ENCODE peak calls at places on chromosomes 6 and 20, in four cellular contexts. Q, I, G and Z are unnamed samples. For H3K4me1, the result is how much of the 10 kb centered on the place peaks cover.

GRCh38 chr20:38286586-38287502 is 17.1 kb upstream of the BPI start:
- DNase-seq in Q (no peak), I (no peak), G (no peak), Z (no peak)

GRCh38 chr20:48797275-48797825 is 30.4 kb downstream of the PREX1 start:
- DNase-seq in Q (no peak), G (no peak), I (no peak), Z (peak)

GRCh38 chr6:137776786-137777185 is 90.3 kb upstream of the TNFAIP3 start:
- DNase-seq in G (no peak), Q (no peak), I (no peak), Z (no peak)

GRCh38 chr6:106509420-106510089 is 119.7 kb downstream of the RTN4IP1 start:
- DNase-seq in Q (no peak), I (no peak), G (peak), Z (no peak)

GRCh38 chr6:62891065-62891647 is 320.1 kb upstream of the FKBP1C start:
- DNase-seq in G (peak), Q (peak), I (no peak), Z (no peak)

GRCh38 chr6:47633141-47633540 is 65.2 kb upstream of the ADGRF4 start:
- DNase-seq in G (no peak), I (no peak), Q (no peak), Z (no peak)

GRCh38 chr6:30826961-30827342 is 57.4 kb upstream of the DDR1 start:
- DNase-seq in G (no peak), Q (no peak), I (no peak), Z (no peak)

GRCh38 chr6:104566411-104566810 is 293.3 kb downstream of the HACE1 start:
- DNase-seq in G (no peak), Q (no peak), I (no peak), Z (no peak)

GRCh38 chr20:33162753-33163152 is 5.2 kb upstream of the BPIFA2 start:
- DNase-seq in I (no peak), Q (no peak), G (peak), Z (no peak)

GRCh38 chr6:12404651-12405050 is 114.5 kb downstream of the EDN1 start:
- DNase-seq in I (no peak), Q (no peak), G (no peak), Z (no peak)

GRCh38 chr6:144216668-144217218 is 66.4 kb downstream of the STX11 start:
- DNase-seq in Q (no peak), G (peak), I (peak), Z (no peak)

GRCh38 chr6:27176096-27176495 is 71.4 kb upstream of the PRSS16 start:
- DNase-seq in G (no peak), Q (no peak), I (no peak), Z (no peak)

GRCh38 chr6:10518461-10519216 is 2.5 kb upstream of the GCNT2 start:
- DNase-seq in Q (no peak), I (no peak), G (peak), Z (no peak)

GRCh38 chr6:33057222-33058150 is 16.0 kb downstream of the HLA-DPA1 start:
- DNase-seq in Q (no peak), G (no peak), I (no peak), Z (no peak)

GRCh38 chr6:34709386-34709785 is 12.8 kb upstream of the ILRUN start:
- DNase-seq in Q (no peak), G (no peak), I (no peak), Z (peak)

GRCh38 chr20:4230651-4231050 is 215.3 kb upstream of the RNF24 start:
- DNase-seq in I (no peak), G (no peak), Q (no peak), Z (no peak)

GRCh38 chr20:25084616-25085187 is 2.8 kb upstream of the VSX1 start:
- DNase-seq in G (no peak), Q (no peak), I (no peak), Z (no peak)

GRCh38 chr6:111361648-111362047 is 121.4 kb downstream of the REV3L start:
- DNase-seq in G (peak), I (no peak), Q (no peak), Z (no peak)

GRCh38 chr6:135423649-135424128 is 73.9 kb downstream of the AHI1 start:
- DNase-seq in Q (peak), G (peak), I (no peak), Z (no peak)

GRCh38 chr6:155162682-155163081 is 101.1 kb upstream of the CLDN20 start:
- DNase-seq in Q (no peak), G (no peak), I (no peak), Z (no peak)

GRCh38 chr20:50855498-50856474 is 60.9 kb downstream of the BCAS4 start:
- DNase-seq in I (peak), Q (no peak), G (no peak), Z (peak)

GRCh38 chr6:47655719-47656595 is 42.4 kb upstream of the ADGRF4 start:
- DNase-seq in I (no peak), G (no peak), Q (no peak), Z (no peak)

GRCh38 chr20:52340036-52340634 is 148.6 kb upstream of the ZFP64 start:
- DNase-seq in G (no peak), I (no peak), Q (no peak), Z (no peak)

GRCh38 chr6:167152858-167153257 is 4.9 kb downstream of the GPR31 start:
- DNase-seq in Q (peak), I (no peak), G (peak), Z (no peak)

GRCh38 chr6:37735722-37736121 is 38.0 kb upstream of the MDGA1 start:
- DNase-seq in I (no peak), Q (no peak), G (no peak), Z (no peak)

GRCh38 chr20:10922941-10923340 is 249.1 kb upstream of the JAG1 start:
- DNase-seq in I (no peak), Q (no peak), G (no peak), Z (no peak)

GRCh38 chr6:157099912-157100593 is 223.3 kb downstream of the TMEM242 start:
- DNase-seq in I (no peak), Q (no peak), G (no peak), Z (no peak)

GRCh38 chr20:46057856-46058655 is 29.0 kb downstream of the SLC12A5 start:
- DNase-seq in Q (no peak), G (no peak), I (no peak), Z (no peak)
- H3K4me3 ChIP-seq in Q (no peak), G (no peak), I (no peak), Z (peak)

DNA sequence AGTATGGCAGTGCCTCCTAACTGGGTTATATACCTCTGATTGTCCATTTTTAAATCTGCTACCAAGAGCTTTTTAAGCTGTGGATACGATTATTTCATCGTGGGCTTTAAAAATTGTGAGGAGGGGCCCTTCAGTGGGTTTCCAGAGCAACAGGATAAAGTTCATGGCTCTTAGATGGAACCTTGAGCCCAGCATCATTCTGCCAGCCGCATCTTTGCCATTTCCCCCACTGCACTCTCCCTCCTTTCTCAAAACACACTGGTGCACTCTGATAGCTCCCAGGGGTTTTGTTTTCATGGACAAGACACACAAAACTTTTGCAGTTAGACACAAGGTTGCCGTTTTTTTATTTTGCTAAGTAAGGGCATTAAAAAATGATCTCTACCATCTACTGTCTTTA is 54.1 kb downstream of the RREB1 start:
- DNase-seq in Q (no peak), G (no peak), I (no peak), Z (no peak)
- H3K4me1 ChIP-seq in Q (under half), G (under half), I (under half), Z (under half)

DNA sequence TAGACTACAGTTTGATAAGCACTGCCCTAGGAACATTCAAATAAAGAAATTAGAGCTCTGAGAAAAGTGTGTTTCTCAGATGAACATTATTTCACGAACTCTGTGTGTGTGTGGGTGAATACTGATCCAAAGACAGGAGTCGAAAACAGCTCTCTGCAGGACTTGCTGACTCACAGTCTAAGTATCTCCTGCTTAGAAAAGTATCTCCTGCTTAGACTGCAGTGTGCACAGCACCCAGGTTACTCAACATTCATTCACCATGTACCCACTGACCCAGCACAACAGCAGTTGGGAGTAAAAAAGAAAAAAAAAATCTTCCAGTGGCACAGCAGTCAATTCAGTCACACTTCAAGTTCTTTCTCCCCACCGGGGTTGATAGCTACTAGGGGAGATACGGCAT is 48.1 kb downstream of the GCLC start:
- DNase-seq in Q (no peak), G (no peak), I (no peak), Z (no peak)
- H3K27ac ChIP-seq in Q (no peak), G (no peak), I (no peak), Z (no peak)

GRCh38 chr6:40947876-40948514 is 91.0 kb downstream of the UNC5CL start:
- DNase-seq in G (no peak), I (no peak), Q (no peak), Z (no peak)

GRCh38 chr6:40948598-40948997 is 90.4 kb downstream of the UNC5CL start:
- DNase-seq in G (no peak), Q (no peak), I (no peak), Z (no peak)

GRCh38 chr6:40954446-40955180 is 84.4 kb downstream of the UNC5CL start:
- DNase-seq in I (no peak), G (no peak), Q (no peak), Z (no peak)

GRCh38 chr6:40953486-40953885 is 85.5 kb downstream of the UNC5CL start:
- DNase-seq in I (no peak), G (no peak), Q (no peak), Z (no peak)

DNA sequence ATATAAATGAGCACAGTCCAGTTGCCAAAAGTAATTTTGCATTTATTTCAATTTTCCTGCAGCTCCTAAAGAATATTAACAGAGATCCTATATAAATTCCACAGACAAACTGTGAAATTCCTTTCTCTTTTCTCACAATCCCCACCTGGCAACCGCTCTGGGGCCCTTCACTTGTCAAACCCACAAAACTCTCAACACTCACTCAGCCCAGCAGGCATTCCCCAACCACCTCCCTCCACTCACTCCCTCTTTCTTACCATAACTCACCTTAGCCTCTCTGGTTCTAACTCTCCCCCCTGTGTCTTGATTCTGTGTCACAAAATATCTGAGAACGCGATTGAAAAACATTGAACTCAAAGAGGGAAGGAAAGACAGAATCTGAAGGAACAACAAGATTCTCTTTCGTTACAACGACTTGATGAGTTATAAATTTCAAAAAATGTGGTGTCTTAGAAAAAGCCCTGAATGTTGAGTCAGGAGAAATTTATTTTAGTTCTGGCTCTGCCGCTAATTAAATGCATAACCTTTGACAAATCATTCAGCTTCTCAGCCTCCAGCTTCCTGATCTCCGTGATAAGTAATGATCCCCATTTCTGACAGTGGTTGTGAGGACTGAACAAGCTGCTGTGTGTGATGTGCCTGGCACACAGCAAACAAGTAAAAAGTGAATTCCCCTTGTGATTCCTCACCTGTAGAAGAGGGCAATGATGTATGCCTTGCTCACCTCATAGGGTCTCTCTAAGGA is 87.9 kb downstream of the UNC5CL start:
- DNase-seq in Q (no peak), I (no peak), G (no peak), Z (no peak)
- H3K4me3 ChIP-seq in Q (no peak), I (no peak), G (no peak), Z (no peak)

GRCh38 chr20:542777-543368 is 717 bp downstream of the CSNK2A1 start:
- DNase-seq in G (peak), I (no peak), Q (peak), Z (peak)

GRCh38 chr20:540391-541201 is 3.0 kb downstream of the CSNK2A1 start:
- DNase-seq in G (no peak), Q (no peak), I (no peak), Z (no peak)

GRCh38 chr20:537983-538382 is 5.6 kb downstream of the CSNK2A1 start:
- DNase-seq in G (no peak), Q (no peak), I (no peak), Z (no peak)

GRCh38 chr20:539236-539635 is 4.4 kb downstream of the CSNK2A1 start:
- DNase-seq in G (no peak), I (no peak), Q (no peak), Z (no peak)

DNA sequence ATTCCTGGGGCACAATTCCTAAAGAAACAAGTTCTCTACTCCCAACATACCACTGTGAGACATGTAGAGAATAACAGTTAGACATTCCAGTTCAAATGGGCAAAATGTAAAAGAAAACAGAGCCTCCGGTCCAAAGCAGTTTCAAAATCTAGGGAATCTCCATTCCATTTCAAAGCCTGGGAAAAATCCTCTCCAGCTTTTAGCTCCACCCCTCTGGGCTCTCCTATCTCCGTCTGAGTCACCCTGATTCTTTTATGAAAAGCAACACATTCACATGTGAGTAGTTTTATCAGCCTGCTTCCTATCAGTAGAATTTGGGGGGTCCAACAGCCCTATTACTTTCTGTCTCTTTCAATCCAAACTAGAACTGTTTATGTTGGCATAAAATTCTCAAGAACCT is 3.7 kb downstream of the CSNK2A1 start:
- DNase-seq in G (no peak), Q (no peak), I (no peak), Z (no peak)
- H3K4me1 ChIP-seq in G (under half), Q (under half), I (under half), Z (half or more)

GRCh38 chr20:61700595-61701140 is 365.0 kb downstream of the TAF4 start:
- DNase-seq in G (no peak), I (no peak), Q (no peak), Z (no peak)

GRCh38 chr20:61698598-61698960 is 367.1 kb downstream of the TAF4 start:
- DNase-seq in G (no peak), Q (no peak), I (no peak), Z (no peak)

GRCh38 chr20:61701401-61701800 is 364.3 kb downstream of the TAF4 start:
- DNase-seq in Q (no peak), G (no peak), I (no peak), Z (no peak)

GRCh38 chr20:61697666-61698597 is 367.7 kb downstream of the TAF4 start:
- DNase-seq in I (no peak), Q (no peak), G (no peak), Z (no peak)

DNA sequence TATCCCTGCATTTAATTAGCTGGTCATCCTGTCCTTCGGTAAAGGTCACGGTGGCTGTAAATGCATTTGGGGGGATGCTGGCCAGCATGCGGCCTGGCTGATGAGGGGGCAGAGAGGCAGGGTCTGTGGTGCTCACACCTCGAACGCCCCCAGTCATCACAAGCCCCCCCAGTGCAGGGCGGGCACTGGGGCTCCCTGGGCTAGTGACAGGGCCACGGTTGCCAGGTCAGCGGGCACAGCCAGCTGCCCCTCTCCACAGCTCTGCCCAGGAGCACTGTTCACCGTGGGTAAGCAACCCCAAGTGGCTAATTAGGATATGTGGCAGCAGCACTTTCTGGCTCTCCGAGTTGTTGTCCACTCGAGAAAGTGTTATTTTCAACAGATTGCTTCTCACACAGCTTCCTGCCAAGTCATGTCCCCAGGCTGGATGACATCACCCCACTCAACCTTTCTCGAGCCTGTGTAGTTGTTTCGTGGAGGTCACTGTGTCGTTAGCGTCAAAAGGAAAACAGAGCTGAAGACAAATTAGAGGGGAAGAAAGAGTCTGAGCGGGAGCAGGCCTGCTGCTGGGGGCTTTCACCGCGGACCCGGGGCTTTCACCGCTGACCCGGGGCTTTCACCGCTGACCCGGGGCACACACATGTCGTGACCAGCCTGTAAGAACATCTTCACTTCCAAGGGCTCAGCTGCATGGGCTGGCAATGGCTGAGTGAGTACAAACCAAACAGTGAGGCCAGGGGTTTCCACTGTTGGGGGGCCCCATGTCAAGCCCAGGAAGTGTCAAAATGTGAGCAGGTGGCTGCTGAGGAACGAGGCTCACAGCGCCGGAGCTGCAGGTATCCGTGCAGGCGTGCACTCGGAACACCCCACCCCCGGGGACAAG is 366.3 kb downstream of the TAF4 start:
- DNase-seq in I (no peak), G (no peak), Q (no peak), Z (no peak)
- H3K27ac ChIP-seq in I (no peak), G (no peak), Q (no peak), Z (no peak)

DNA sequence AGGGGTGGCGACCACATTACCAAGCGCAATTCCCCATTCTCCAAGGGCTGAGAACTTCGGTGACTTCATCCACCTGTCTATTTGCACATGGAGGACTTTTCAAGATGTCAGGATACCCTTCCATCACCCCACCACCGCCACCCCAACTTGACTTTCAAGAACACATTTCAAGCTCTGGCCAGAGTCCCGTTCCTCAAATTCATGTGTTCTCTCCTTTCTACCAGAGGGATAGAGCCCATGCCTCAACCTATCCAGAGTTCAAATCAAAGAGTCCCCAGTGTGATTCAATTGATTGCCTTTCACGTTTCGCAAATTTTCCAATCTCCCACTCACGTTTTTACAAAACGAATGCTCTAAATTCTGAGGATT is 4.4 kb downstream of the TCF21 start:
- DNase-seq in Q (no peak), G (no peak), I (no peak), Z (no peak)
- H3K4me3 ChIP-seq in Q (no peak), G (no peak), I (no peak), Z (no peak)